ENCODE peak calls at places on chromosomes 16 and 17, in seven cellular contexts. N, B, O, T, F, H and I are unnamed samples.

GRCh38 chr17:27354491-27355081 is 60.7 kb downstream of the WSB1 start:
- DNase-seq in N (no peak), B (no peak), O (no peak), T (no peak), F (no peak), H (no peak), I (peak)

GRCh38 chr16:81745704-81746558 is 33.2 kb upstream of the PLCG2 start:
- DNase-seq in N (peak), B (peak), O (peak), T (peak), F (peak), H (no peak), I (peak)

GRCh38 chr16:5412721-5413120 is 315.1 kb upstream of the EEF2KMT start:
- DNase-seq in N (no peak), B (no peak), O (no peak), T (peak), F (no peak), H (no peak), I (no peak)

GRCh38 chr16:31868701-31869167 is 4.9 kb upstream of the ZNF267 start:
- DNase-seq in N (peak), B (peak), O (peak), T (peak), F (peak), H (peak), I (peak)

GRCh38 chr16:19923396-19923795 is 38.7 kb upstream of the GPRC5B start:
- DNase-seq in N (no peak), B (no peak), O (no peak), T (peak), F (no peak), H (no peak), I (no peak)

GRCh38 chr17:68457168-68457538 is at the start of gene WIPI1:
- DNase-seq in N (no peak), B (no peak), O (no peak), T (no peak), F (no peak), H (peak), I (no peak)

GRCh38 chr17:16002708-16003265 is 3.2 kb downstream of the TTC19 start:
- DNase-seq in N (no peak), B (no peak), O (no peak), T (no peak), F (no peak), H (no peak), I (no peak)

GRCh38 chr17:32656851-32657250 is 170.1 kb downstream of the CDK5R1 start:
- DNase-seq in N (no peak), B (no peak), O (no peak), T (no peak), F (no peak), H (no peak), I (no peak)

GRCh38 chr17:17497065-17497844 is 1.1 kb upstream of the RASD1 start:
- DNase-seq in N (no peak), B (no peak), O (no peak), T (no peak), F (no peak), H (no peak), I (no peak)

GRCh38 chr17:27222515-27222914 is 71.4 kb upstream of the WSB1 start:
- DNase-seq in N (no peak), B (no peak), O (no peak), T (no peak), F (no peak), H (no peak), I (no peak)

GRCh38 chr16:22321340-22322001 is 24.3 kb downstream of the POLR3E start:
- DNase-seq in N (peak), B (peak), O (peak), T (peak), F (peak), H (no peak), I (peak)

GRCh38 chr17:82385559-82386255 is 14.1 kb downstream of the UTS2R start:
- DNase-seq in N (no peak), B (no peak), O (no peak), T (peak), F (no peak), H (no peak), I (no peak)

GRCh38 chr16:85390511-85391174 is 222.5 kb upstream of the GSE1 start:
- DNase-seq in N (no peak), B (no peak), O (peak), T (no peak), F (peak), H (no peak), I (no peak)

GRCh38 chr17:38584350-38584925 is 21.3 kb downstream of the SRCIN1 start:
- DNase-seq in N (peak), B (peak), O (peak), T (peak), F (peak), H (no peak), I (no peak)

GRCh38 chr16:35319536-35320192 is 1860.3 kb downstream of the TP53TG3F start:
- DNase-seq in N (no peak), B (no peak), O (no peak), T (no peak), F (no peak), H (no peak), I (no peak)

GRCh38 chr17:35245196-35245486 is 2.3 kb downstream of the SLFN5 start:
- DNase-seq in N (no peak), B (no peak), O (peak), T (no peak), F (peak), H (no peak), I (no peak)
- H3K4me3 ChIP-seq in N (peak), B (no peak), O (peak), T (peak), F (no peak), H (peak), I (no peak)

DNA sequence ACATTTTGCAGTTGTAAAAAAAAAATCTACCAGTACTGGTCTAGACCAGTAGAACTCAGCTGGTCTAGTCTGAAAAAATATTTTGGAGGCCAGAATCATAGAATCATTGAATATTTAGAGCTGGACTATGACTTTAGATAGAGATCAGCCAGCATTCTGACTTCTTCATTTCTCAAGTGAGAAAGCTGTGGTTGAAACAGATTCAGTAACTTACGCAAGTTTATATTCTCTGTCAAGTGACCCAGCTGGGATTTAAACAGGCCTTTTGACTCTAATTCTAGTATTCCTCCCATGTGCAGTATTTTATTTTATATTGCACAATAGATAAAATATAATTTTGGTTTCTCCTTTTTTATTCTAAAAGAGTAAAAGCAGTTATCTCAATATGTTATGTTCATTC is 4.9 kb downstream of the TNRC6A start:
- DNase-seq in N (no peak), B (no peak), O (no peak), T (no peak), F (peak), H (no peak), I (no peak)
- H3K4me3 ChIP-seq in N (no peak), B (no peak), O (no peak), T (no peak), F (no peak), H (no peak), I (no peak)

GRCh38 chr16:68973611-68974120 is 130.3 kb downstream of the TANGO6 start:
- DNase-seq in N (no peak), B (no peak), O (no peak), T (no peak), F (no peak), H (no peak), I (no peak)

GRCh38 chr16:68972008-68972407 is 128.7 kb downstream of the TANGO6 start:
- DNase-seq in N (no peak), B (no peak), O (no peak), T (peak), F (no peak), H (no peak), I (no peak)

GRCh38 chr16:68969338-68969737 is 126.0 kb downstream of the TANGO6 start:
- DNase-seq in N (no peak), B (no peak), O (no peak), T (no peak), F (no peak), H (no peak), I (no peak)

GRCh38 chr16:68978303-68978954 is 127.0 kb upstream of the HAS3 start:
- DNase-seq in N (no peak), B (no peak), O (no peak), T (no peak), F (peak), H (no peak), I (no peak)

DNA sequence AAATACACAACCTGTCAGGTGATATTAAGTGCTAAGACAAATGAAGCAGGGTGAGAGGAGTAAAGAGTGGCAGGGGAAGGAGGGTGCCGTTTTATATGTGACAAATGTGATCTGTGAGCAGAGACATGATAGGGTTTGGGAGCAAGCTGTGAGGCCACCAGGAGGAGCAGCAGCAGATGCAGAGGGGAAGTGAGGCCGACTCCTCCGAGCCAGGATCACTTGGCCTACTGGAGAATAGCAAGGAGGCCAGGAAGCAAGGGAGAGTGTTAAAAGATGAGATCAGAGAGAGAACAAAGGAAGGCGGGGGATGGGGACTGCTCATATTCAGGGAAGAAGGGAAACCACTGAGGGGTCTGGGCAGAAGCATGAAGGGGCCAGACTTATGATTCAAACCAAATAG is 129.4 kb downstream of the TANGO6 start:
- DNase-seq in N (no peak), B (peak), O (peak), T (peak), F (peak), H (no peak), I (no peak)
- H3K4me3 ChIP-seq in N (no peak), B (no peak), O (no peak), T (peak), F (no peak), H (no peak), I (no peak)

DNA sequence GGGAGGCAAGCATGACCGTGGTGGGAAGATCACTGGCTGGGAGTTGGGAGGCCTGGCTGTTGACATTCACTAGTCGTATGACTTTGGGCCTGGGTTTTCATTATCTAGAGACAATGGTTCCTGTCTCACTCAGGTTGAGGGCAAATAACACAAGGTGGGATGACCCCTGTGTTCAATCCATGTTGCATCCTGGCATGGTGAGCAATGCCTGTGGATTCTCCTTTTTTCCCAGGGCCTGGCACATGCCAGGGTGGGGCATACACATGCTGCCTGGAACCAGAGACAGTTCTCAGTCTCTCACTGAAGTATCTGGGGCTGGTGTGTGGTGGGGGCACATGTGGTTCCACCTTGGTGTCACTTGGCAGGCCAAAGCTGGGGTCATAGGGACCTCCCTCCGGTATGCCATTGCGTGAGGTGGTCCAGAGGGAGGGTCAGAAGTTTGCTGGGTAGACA is 5.4 kb downstream of the THRA start:
- DNase-seq in N (no peak), B (no peak), O (no peak), T (peak), F (no peak), H (no peak), I (no peak)
- H3K4me3 ChIP-seq in N (peak), B (no peak), O (no peak), T (no peak), F (no peak), H (peak), I (peak)

GRCh38 chr16:87946596-87947350 is 4.5 kb upstream of the BANP start:
- DNase-seq in N (no peak), B (no peak), O (no peak), T (no peak), F (no peak), H (no peak), I (no peak)

GRCh38 chr16:87947356-87948118 is 3.7 kb upstream of the BANP start:
- DNase-seq in N (no peak), B (no peak), O (no peak), T (no peak), F (no peak), H (no peak), I (no peak)

GRCh38 chr16:87948119-87948545 is 3.1 kb upstream of the BANP start:
- DNase-seq in N (no peak), B (no peak), O (no peak), T (no peak), F (no peak), H (no peak), I (no peak)

GRCh38 chr16:87949071-87949744 is 2.0 kb upstream of the BANP start:
- DNase-seq in N (no peak), B (no peak), O (no peak), T (peak), F (no peak), H (no peak), I (no peak)

GRCh38 chr16:87948735-87949070 is 2.5 kb upstream of the BANP start:
- DNase-seq in N (no peak), B (no peak), O (no peak), T (no peak), F (no peak), H (no peak), I (no peak)
- H3K4me3 ChIP-seq in N (no peak), B (no peak), O (no peak), T (no peak), F (no peak), H (no peak), I (no peak)

GRCh38 chr16:7449306-7449705 is 116.7 kb downstream of the RBFOX1 start:
- DNase-seq in N (no peak), B (no peak), O (no peak), T (no peak), F (no peak), H (no peak), I (no peak)

GRCh38 chr16:7443108-7443507 is 110.5 kb downstream of the RBFOX1 start:
- DNase-seq in N (no peak), B (no peak), O (no peak), T (no peak), F (no peak), H (no peak), I (no peak)

GRCh38 chr16:7449808-7450207 is 117.2 kb downstream of the RBFOX1 start:
- DNase-seq in N (no peak), B (no peak), O (no peak), T (no peak), F (no peak), H (no peak), I (no peak)

GRCh38 chr16:7440886-7441400 is 108.3 kb downstream of the RBFOX1 start:
- DNase-seq in N (no peak), B (no peak), O (no peak), T (peak), F (no peak), H (no peak), I (no peak)

DNA sequence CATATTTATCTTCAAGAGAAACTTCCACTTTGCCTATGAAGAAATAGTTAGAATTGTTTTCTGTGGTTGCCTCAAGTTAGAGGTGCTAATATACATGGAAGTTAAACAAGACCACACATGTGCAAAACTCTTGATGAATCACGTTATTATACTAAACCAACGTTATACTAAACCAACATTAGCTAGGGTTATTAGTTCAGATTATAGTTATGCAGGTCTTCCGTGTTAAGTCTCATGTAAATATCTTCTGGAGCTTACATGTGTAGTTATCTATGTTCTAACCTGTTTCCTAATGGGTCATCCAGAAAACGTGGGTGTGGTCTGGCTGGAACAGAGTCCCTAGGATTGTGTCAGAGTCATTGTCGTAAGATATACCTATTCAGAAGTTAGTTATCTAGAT is 111.3 kb downstream of the RBFOX1 start:
- DNase-seq in N (no peak), B (no peak), O (no peak), T (no peak), F (no peak), H (no peak), I (no peak)
- H3K4me3 ChIP-seq in N (no peak), B (no peak), O (no peak), T (no peak), F (no peak), H (no peak), I (no peak)

GRCh38 chr17:76478097-76478496 is 10.7 kb downstream of the AANAT start:
- DNase-seq in N (no peak), B (no peak), O (no peak), T (no peak), F (no peak), H (no peak), I (no peak)

GRCh38 chr17:76478730-76479514 is 11.5 kb downstream of the AANAT start:
- DNase-seq in N (no peak), B (no peak), O (no peak), T (no peak), F (no peak), H (no peak), I (no peak)

GRCh38 chr17:76479515-76480048 is 12.2 kb downstream of the AANAT start:
- DNase-seq in N (no peak), B (no peak), O (no peak), T (no peak), F (no peak), H (no peak), I (no peak)

GRCh38 chr17:76481091-76481655 is 13.8 kb downstream of the AANAT start:
- DNase-seq in N (no peak), B (no peak), O (no peak), T (no peak), F (no peak), H (no peak), I (no peak)

GRCh38 chr17:76480676-76481075 is 13.3 kb downstream of the AANAT start:
- DNase-seq in N (no peak), B (peak), O (no peak), T (no peak), F (no peak), H (no peak), I (no peak)
- H3K4me3 ChIP-seq in N (no peak), B (no peak), O (no peak), T (no peak), F (no peak), H (no peak), I (no peak)

DNA sequence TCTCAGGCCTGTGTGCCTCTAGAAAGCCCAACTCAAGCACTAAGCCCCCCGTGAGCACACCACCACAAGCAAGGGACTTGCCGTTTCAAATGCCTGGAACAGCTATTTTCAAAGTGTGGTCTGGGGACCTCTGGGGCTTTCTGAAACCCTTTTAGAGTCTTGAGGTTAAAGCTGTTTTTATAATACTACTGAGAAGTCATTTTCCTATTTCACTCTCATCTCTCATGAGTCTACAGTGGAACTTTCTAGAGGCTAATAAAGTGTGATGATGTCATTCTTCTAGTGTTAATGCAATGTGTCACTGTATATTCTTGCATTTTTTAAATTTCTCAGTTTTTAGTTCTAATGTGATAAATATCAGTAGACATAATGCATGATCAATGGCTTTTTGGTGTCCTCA is 443.8 kb downstream of the HS3ST3B1 start:
- DNase-seq in N (no peak), B (no peak), O (no peak), T (no peak), F (peak), H (no peak), I (no peak)
- H3K4me3 ChIP-seq in N (no peak), B (no peak), O (no peak), T (no peak), F (no peak), H (no peak), I (no peak)